ENCODE peak calls at places on chromosomes 11 and 22, in six cellular contexts. F is progenitor cell of endocrine pancreas, X is activated B cell treated with CpG ODN at 0.5 μM for 24 hours, Y is PC-3, N is fibroblast of mammary gland, H is GM12865. P is an unnamed sample.

GRCh38 chr11:125990244-125990643 is 44.4 kb downstream of the VSIG10L2 start:
- DNase-seq in H (peak), Y (peak), N (peak), X (no peak), F (no peak), P (no peak)

GRCh38 chr11:117985953-117986887 is at the start of gene IL10RA:
- DNase-seq in N (peak), X (peak), F (peak), Y (no peak), H (peak), P (peak)

GRCh38 chr11:88206746-88207145 is 31.5 kb upstream of the RAB38 start:
- DNase-seq in F (no peak), N (peak), Y (peak), X (no peak), H (peak), P (no peak)

GRCh38 chr11:4769838-4770237 is at the start of gene OR51F1:
- DNase-seq in H (no peak), F (no peak), X (no peak), N (no peak), Y (no peak), P (no peak)

GRCh38 chr11:20116825-20117224 is 43.5 kb downstream of the DBX1 start:
- DNase-seq in H (no peak), X (no peak), F (no peak), Y (no peak), N (no peak), P (no peak)

GRCh38 chr22:26912985-26913384 is 255.6 kb downstream of the MIAT start:
- DNase-seq in N (no peak), Y (no peak), X (no peak), F (no peak), H (no peak), P (no peak)

GRCh38 chr11:111836766-111837165 is 34.6 kb downstream of the ALG9 start:
- DNase-seq in Y (peak), X (no peak), F (no peak), N (peak), H (peak), P (no peak)

GRCh38 chr22:21866821-21867527 is 471 bp downstream of the MAPK1 start:
- DNase-seq in X (no peak), H (peak), N (no peak), Y (peak), F (peak), P (no peak)

GRCh38 chr11:121464352-121464946 is 11.7 kb upstream of the SORL1-AS1 start:
- DNase-seq in X (no peak), N (peak), F (no peak), Y (peak), H (peak), P (no peak)

DNA sequence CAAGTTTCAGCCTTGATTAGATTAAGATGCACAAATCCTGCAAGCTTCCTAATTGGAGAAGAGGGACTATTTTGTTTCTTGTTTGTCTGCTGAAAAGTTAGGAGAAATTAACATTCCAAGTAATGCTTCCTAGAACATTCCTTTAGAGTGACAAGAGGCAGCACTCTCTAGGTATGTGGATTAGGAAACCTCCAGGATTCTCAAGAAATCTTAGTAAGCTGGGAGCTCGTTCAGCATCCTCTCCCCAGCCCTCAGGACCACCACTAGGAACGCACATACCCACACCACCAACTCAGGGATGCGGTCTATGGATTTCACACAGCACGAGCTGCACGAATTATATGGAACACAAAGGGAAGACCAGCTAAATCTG is 52.9 kb downstream of the NCAPD3 start:
- DNase-seq in F (no peak), Y (no peak), H (no peak), N (peak), X (no peak), P (no peak)
- TF ChIP-seq CTCF in F (no peak), Y (no peak), H (no peak), N (no peak), X (no peak), P (no peak)

DNA sequence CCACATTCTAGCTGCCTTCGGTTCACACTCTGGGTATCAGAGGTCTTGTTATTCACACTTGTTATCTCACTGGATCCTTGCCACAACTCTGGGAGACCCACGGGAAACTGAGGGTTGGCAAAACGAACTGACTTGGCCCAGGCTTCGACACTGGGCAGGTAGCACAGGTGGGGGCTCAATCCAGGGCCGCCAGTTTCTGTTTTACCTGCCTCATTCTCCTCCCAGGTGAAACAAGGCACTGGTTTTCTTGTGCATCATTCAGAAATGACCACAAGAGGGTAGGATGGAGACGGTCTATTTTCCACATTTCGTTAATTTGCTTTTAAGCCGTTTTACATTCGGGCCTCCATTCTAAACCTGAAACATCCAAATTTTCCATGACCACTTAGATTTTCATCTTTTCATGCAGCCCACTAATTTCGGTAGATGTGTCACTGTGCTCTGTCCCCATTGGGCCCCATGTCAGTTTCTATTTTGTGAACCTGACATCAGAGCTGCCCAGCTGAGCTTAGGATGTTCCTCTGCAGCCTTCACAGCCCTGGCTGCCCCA is 108.1 kb downstream of the KIAA1671 start:
- DNase-seq in N (no peak), H (no peak), F (no peak), Y (no peak), X (no peak), P (no peak)
- TF ChIP-seq CTCF in N (no peak), H (peak), F (peak), Y (peak), X (no peak), P (no peak)

GRCh38 chr22:19038164-19038546 is 84.1 kb downstream of the DGCR2 start:
- DNase-seq in X (no peak), F (no peak), N (no peak), Y (no peak), H (no peak), P (no peak)

GRCh38 chr22:19037282-19038163 is 84.7 kb downstream of the DGCR2 start:
- DNase-seq in F (no peak), Y (no peak), H (no peak), N (no peak), X (no peak), P (no peak)

GRCh38 chr22:19036523-19037273 is 85.5 kb downstream of the DGCR2 start:
- DNase-seq in X (no peak), F (no peak), N (peak), H (no peak), Y (no peak), P (no peak)

GRCh38 chr22:19036229-19036522 is 86.0 kb downstream of the DGCR2 start:
- DNase-seq in H (no peak), F (no peak), Y (no peak), X (no peak), N (no peak), P (no peak)

DNA sequence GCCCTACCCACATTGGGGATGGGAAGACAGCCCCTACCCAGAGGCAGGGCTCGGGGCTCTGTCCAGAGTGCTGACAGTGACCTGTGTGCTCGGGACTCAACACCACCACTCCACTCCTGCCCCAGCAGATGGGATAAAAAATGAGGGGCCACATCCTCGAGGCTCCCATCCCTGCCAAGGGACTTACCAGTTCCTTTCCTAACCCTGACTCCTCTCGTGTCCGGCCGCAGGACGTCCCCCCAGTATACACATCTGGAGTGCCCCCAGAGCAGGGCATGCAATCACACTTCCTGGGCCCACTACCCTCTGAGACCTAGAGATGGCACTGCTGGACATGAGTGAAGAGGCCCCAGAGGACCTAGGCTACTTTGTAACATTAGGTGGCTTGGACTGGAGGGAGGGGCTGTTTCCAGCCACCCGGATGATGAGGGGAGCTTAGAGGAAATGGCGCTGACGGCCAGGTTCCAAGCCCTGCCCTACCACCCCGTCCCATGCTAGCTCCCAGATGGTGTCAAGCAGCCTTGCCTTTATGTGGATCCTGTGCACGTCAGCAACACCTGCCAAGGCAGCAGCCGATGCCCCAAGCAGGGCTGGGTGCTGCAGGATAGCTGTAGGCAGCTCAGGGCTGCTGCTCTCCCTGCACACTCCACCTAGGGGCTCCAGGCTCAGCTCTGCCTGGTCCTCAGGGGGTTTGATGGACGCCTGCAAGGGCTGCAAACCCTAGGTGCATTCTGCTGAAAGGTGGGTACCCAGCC is 86.6 kb downstream of the DGCR2 start:
- DNase-seq in F (no peak), X (no peak), H (peak), N (no peak), Y (no peak), P (no peak)
- TF ChIP-seq CTCF in F (no peak), X (no peak), H (no peak), N (no peak), Y (no peak), P (peak)

GRCh38 chr11:73759520-73760065 is 1.3 kb downstream of the RAB6A start:
- DNase-seq in H (peak), N (peak), Y (peak), F (no peak), X (no peak), P (no peak)
- TF ChIP-seq CTCF in H (no peak), N (peak), Y (peak), F (peak), X (no peak), P (no peak)

DNA sequence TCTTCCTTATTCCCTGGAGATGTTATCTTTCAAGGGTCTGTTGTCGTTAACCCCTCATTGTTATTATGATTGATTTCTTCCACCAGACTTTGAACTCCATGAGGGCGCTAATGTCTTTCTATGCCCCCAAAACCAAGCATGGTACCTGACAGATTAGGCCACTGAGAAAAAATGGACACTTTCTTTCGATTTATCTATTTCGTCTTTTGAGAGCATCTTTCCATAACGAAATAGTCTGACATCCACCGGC is 641 bp upstream of the PSMA1 start:
- DNase-seq in H (peak), F (no peak), N (no peak), Y (no peak), X (no peak), P (no peak)
- TF ChIP-seq CTCF in H (no peak), F (no peak), N (no peak), Y (no peak), X (no peak), P (no peak)

GRCh38 chr11:11143849-11144248 is 209.2 kb downstream of the CSNK2A3 start:
- DNase-seq in N (no peak), F (no peak), X (no peak), H (no peak), Y (no peak), P (no peak)

GRCh38 chr11:11149671-11150459 is 203.2 kb downstream of the CSNK2A3 start:
- DNase-seq in Y (no peak), F (no peak), N (no peak), X (no peak), H (peak), P (no peak)

GRCh38 chr11:11148598-11148997 is 204.5 kb downstream of the CSNK2A3 start:
- DNase-seq in Y (no peak), F (no peak), H (no peak), N (no peak), X (no peak), P (no peak)

GRCh38 chr11:11146830-11147229 is 206.2 kb downstream of the CSNK2A3 start:
- DNase-seq in N (no peak), F (no peak), Y (no peak), H (no peak), X (no peak), P (no peak)

DNA sequence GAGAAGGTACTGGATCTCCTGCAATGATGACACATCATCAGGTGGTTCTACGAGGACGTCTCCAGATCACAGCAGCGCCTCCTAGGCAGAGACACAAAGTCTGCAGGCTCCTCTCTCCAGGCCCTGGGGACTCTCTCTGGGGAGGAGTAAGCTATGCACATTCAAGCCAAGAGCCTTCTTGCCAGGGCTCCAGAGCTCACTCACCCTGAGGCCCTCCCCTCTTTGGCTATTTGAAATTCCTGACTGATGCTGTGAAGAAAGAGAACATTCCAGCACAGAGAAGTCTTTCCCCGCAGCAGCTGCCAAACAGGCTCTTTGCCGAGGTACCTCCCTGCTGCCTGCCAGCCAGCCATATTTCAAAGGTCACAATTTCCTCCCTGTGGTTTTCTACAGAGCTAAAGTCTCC is 204.9 kb downstream of the CSNK2A3 start:
- DNase-seq in N (peak), H (peak), X (no peak), F (no peak), Y (peak), P (no peak)
- TF ChIP-seq CTCF in N (peak), H (no peak), X (no peak), F (peak), Y (peak), P (no peak)

GRCh38 chr22:41672780-41673509 is 15.7 kb downstream of the SNU13 start:
- DNase-seq in Y (peak), N (no peak), X (no peak), H (peak), F (no peak), P (no peak)
- TF ChIP-seq CTCF in Y (peak), N (peak), X (no peak), H (peak), F (peak), P (no peak)

GRCh38 chr22:23249506-23250423 is 69.5 kb downstream of the BCR start:
- DNase-seq in Y (no peak), N (no peak), X (no peak), H (no peak), F (no peak), P (no peak)

GRCh38 chr22:23250424-23251363 is 70.4 kb downstream of the BCR start:
- DNase-seq in N (no peak), Y (no peak), F (no peak), X (no peak), H (no peak), P (no peak)

GRCh38 chr22:23248583-23248982 is 68.3 kb downstream of the BCR start:
- DNase-seq in H (peak), Y (peak), F (no peak), N (peak), X (no peak), P (no peak)

GRCh38 chr22:23253475-23254055 is 73.3 kb downstream of the BCR start:
- DNase-seq in Y (no peak), N (no peak), F (no peak), H (no peak), X (no peak), P (no peak)

DNA sequence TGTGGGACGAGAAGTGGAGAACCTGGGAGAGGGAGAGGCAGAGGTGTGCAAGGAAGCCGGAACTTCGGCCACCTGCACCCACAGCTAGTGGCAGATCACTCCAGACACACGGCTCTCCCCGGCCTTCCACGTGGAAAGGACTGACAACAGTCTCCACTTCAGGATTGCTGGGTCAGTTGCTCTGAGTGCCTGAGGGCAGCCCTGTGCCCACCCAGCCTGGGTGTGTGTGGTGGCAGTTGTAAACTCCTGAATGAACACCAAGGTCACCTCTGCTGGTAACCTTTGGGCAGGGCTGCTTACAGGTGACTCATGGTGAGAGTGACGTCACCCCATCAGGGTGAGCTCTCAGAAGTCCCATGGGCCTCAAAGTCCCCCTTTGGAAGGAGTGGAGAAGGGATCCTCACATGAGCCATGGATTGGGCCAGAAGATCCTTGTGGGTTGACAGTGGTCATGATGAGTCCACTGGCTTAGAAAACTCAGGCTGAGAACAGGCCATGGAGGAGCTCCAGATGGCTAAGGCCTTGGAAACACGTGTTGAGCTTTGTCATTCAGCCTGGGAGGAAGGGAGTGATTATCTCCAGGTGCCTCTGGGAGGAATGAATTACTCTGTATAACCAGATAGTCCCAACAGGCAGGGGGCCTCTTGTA is 71.3 kb downstream of the BCR start:
- DNase-seq in X (no peak), N (peak), F (no peak), Y (peak), H (peak), P (no peak)
- TF ChIP-seq CTCF in X (no peak), N (no peak), F (no peak), Y (no peak), H (no peak), P (no peak)

P was measured in D721Med.